ENCODE peak calls at places on chromosomes 12 and 14, in four cellular contexts. One of them, this sample, is unnamed.

GRCh38 chr12:115176741-115177400 is 492.9 kb upstream of the TBX3 start:
- DNase-seq in H9: no peak
- DNase-seq in H1: no peak
- DNase-seq in mesendoderm: no peak
- DNase-seq in this sample: no peak

GRCh38 chr12:31896514-31897039 is 62.6 kb upstream of the RESF1 start:
- DNase-seq in mesendoderm: peak
- DNase-seq in H9: no peak
- DNase-seq in H1: no peak
- DNase-seq in this sample: peak

GRCh38 chr14:75559451-75560187 is 18.8 kb upstream of the FLVCR2 start:
- DNase-seq in mesendoderm: peak
- DNase-seq in H1: no peak
- DNase-seq in H9: no peak
- DNase-seq in this sample: peak

GRCh38 chr12:72264548-72265175 is 7.5 kb upstream of the TRHDE start:
- DNase-seq in H1: no peak
- DNase-seq in mesendoderm: peak
- DNase-seq in H9: no peak
- DNase-seq in this sample: peak

GRCh38 chr14:85165091-85165490 is 364.9 kb upstream of the FLRT2 start:
- DNase-seq in H1: no peak
- DNase-seq in H9: no peak
- DNase-seq in mesendoderm: no peak
- DNase-seq in this sample: no peak

GRCh38 chr14:22764382-22764781 is 2.1 kb upstream of the OXA1L start:
- DNase-seq in mesendoderm: no peak
- DNase-seq in H1: no peak
- DNase-seq in H9: no peak
- DNase-seq in this sample: no peak

GRCh38 chr14:54226103-54226502 is 170.7 kb upstream of the CDKN3 start:
- DNase-seq in H9: no peak
- DNase-seq in H1: no peak
- DNase-seq in mesendoderm: no peak
- DNase-seq in this sample: peak

GRCh38 chr14:63713765-63714164 is 14.1 kb downstream of the SGPP1 start:
- DNase-seq in mesendoderm: no peak
- DNase-seq in H9: no peak
- DNase-seq in H1: no peak
- DNase-seq in this sample: peak

GRCh38 chr14:22339277-22339676 is 249.7 kb downstream of the DAD1 start:
- DNase-seq in H9: no peak
- DNase-seq in mesendoderm: no peak
- DNase-seq in H1: no peak
- DNase-seq in this sample: peak

GRCh38 chr12:53205747-53206146 is 1.3 kb downstream of the ITGB7 start:
- DNase-seq in H9: peak
- DNase-seq in mesendoderm: no peak
- DNase-seq in H1: no peak
- DNase-seq in this sample: peak

GRCh38 chr12:67070307-67070600 is 198.9 kb upstream of the CAND1 start:
- DNase-seq in H1: no peak
- DNase-seq in H9: no peak
- DNase-seq in mesendoderm: peak
- DNase-seq in this sample: no peak

GRCh38 chr14:73887116-73887490 is 444 bp downstream of the ZNF410 start:
- DNase-seq in H1: no peak
- DNase-seq in mesendoderm: no peak
- DNase-seq in H9: no peak
- DNase-seq in this sample: peak

GRCh38 chr14:34223302-34224150 is 238.5 kb downstream of the SPTSSA start:
- DNase-seq in H9: no peak
- DNase-seq in H1: no peak
- DNase-seq in mesendoderm: peak
- DNase-seq in this sample: no peak

GRCh38 chr14:52031781-52032180 is 37.1 kb downstream of the NID2 start:
- DNase-seq in H9: no peak
- DNase-seq in mesendoderm: no peak
- DNase-seq in H1: no peak
- DNase-seq in this sample: peak

GRCh38 chr12:69313209-69313608 is 35.0 kb upstream of the LYZ start:
- DNase-seq in mesendoderm: no peak
- DNase-seq in H9: no peak
- DNase-seq in H1: no peak
- DNase-seq in this sample: no peak

GRCh38 chr12:131980263-131980662 is 30.5 kb downstream of the EP400 start:
- DNase-seq in H9: no peak
- DNase-seq in H1: no peak
- DNase-seq in mesendoderm: no peak
- DNase-seq in this sample: peak

GRCh38 chr12:54173066-54173726 is 15.6 kb downstream of the SMUG1 start:
- DNase-seq in H1: no peak
- DNase-seq in H9: peak
- DNase-seq in mesendoderm: no peak
- DNase-seq in this sample: no peak

DNA sequence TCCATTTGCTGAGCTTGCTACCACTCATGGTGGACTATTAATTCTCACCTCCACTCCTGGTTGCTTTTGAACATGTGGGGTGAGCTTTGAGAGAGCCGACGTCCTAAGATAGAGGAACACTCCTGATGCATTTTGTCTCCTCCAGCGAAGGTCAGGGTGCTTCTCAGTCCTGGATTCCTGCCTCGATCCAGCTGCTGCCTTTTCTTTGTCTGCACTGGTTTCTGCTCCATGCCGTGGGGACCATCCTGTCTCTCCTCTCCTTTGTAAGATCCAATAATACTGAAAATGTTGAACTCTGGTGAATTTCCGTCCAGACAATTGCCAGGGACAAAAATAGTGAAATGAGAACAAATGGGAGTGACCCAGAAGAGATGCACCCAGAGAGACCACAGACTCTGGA is 171.1 kb downstream of the PPM1H start:
- DNase-seq in mesendoderm: no peak
- DNase-seq in H9: no peak
- DNase-seq in H1: no peak
- DNase-seq in this sample: no peak
- H3K56ac ChIP-seq in mesendoderm: no peak
- H3K56ac ChIP-seq in H9: no peak
- H3K56ac ChIP-seq in H1: no peak
- H3K56ac ChIP-seq in this sample: no peak

GRCh38 chr14:100836961-100837811 is 11.3 kb downstream of the MEG3 start:
- DNase-seq in H9: no peak
- DNase-seq in mesendoderm: no peak
- DNase-seq in H1: no peak
- DNase-seq in this sample: no peak

GRCh38 chr14:100837812-100838170 is 11.9 kb downstream of the MEG3 start:
- DNase-seq in H9: no peak
- DNase-seq in mesendoderm: no peak
- DNase-seq in H1: no peak
- DNase-seq in this sample: no peak

GRCh38 chr14:100834441-100835277 is 8.7 kb downstream of the MEG3 start:
- DNase-seq in H9: no peak
- DNase-seq in H1: no peak
- DNase-seq in mesendoderm: no peak
- DNase-seq in this sample: no peak

GRCh38 chr14:100835278-100836052 is 9.5 kb downstream of the MEG3 start:
- DNase-seq in H9: no peak
- DNase-seq in mesendoderm: no peak
- DNase-seq in H1: no peak
- DNase-seq in this sample: no peak

DNA sequence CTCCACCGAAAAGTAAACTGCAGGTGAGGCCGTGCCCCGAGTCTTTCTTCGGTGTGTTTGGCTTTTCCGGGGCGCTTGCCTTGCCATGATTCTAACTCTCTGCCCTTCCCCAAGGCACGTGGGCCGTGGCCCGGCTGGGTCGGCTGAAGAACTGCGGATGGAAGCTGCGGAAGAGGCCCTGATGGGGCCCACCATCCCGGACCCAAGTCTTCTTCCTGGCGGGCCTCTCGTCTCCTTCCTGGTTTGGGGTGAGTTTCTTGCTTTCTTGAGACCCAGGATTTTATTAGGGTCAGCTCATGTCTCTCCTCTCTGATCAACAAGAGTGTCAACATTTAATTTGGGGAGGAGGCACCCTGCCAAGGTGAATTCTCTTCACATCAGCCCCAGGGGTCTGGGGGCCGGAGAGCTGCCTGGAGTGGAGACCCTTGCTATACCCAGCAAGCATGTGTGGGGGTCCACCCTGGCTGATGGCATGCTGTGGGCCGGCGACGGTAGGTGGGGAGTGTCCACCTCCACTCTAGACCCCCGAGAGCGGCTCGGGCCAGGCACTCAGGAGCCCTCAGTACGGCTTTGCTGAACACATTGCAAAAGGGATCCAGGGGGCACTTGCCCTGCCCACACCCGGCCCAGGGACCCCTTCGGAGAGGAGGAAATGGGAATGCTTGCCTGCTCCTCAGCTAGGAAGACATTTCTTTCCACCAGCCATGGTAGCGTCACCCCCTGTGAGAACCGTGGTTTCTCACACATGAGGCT is 10.3 kb downstream of the MEG3 start:
- DNase-seq in H9: no peak
- DNase-seq in H1: no peak
- DNase-seq in mesendoderm: no peak
- DNase-seq in this sample: no peak
- H3K4ac ChIP-seq in H9: no peak
- H3K4ac ChIP-seq in H1: no peak
- H3K4ac ChIP-seq in mesendoderm: no peak
- H3K4ac ChIP-seq in this sample: no peak

GRCh38 chr14:71534506-71534905 is 397.7 kb upstream of the RGS6 start:
- DNase-seq in mesendoderm: no peak
- DNase-seq in H9: no peak
- DNase-seq in H1: no peak
- DNase-seq in this sample: no peak

GRCh38 chr14:71536927-71537772 is 395.1 kb upstream of the RGS6 start:
- DNase-seq in mesendoderm: peak
- DNase-seq in H1: no peak
- DNase-seq in H9: no peak
- DNase-seq in this sample: no peak

GRCh38 chr14:71533800-71534199 is 398.4 kb upstream of the RGS6 start:
- DNase-seq in H1: no peak
- DNase-seq in mesendoderm: no peak
- DNase-seq in H9: no peak
- DNase-seq in this sample: no peak

GRCh38 chr14:71538288-71538687 is 393.9 kb upstream of the RGS6 start:
- DNase-seq in H9: no peak
- DNase-seq in H1: no peak
- DNase-seq in mesendoderm: no peak
- DNase-seq in this sample: no peak

GRCh38 chr14:71536015-71536535 is 396.2 kb upstream of the RGS6 start:
- DNase-seq in mesendoderm: no peak
- DNase-seq in H1: no peak
- DNase-seq in H9: no peak
- DNase-seq in this sample: peak
- H3K56ac ChIP-seq in mesendoderm: no peak
- H3K56ac ChIP-seq in H1: no peak
- H3K56ac ChIP-seq in H9: no peak
- H3K56ac ChIP-seq in this sample: no peak

GRCh38 chr12:49665384-49665783 is 41.8 kb downstream of the FMNL3 start:
- DNase-seq in mesendoderm: no peak
- DNase-seq in H1: no peak
- DNase-seq in H9: no peak
- DNase-seq in this sample: no peak

GRCh38 chr12:49664591-49665146 is 41.3 kb downstream of the PRPF40B start:
- DNase-seq in mesendoderm: peak
- DNase-seq in H9: no peak
- DNase-seq in H1: no peak
- DNase-seq in this sample: no peak

GRCh38 chr12:49664167-49664566 is 40.8 kb downstream of the PRPF40B start:
- DNase-seq in H1: no peak
- DNase-seq in mesendoderm: no peak
- DNase-seq in H9: no peak
- DNase-seq in this sample: no peak

GRCh38 chr12:49661191-49661590 is 37.8 kb downstream of the PRPF40B start:
- DNase-seq in H1: no peak
- DNase-seq in H9: no peak
- DNase-seq in mesendoderm: no peak
- DNase-seq in this sample: no peak

DNA sequence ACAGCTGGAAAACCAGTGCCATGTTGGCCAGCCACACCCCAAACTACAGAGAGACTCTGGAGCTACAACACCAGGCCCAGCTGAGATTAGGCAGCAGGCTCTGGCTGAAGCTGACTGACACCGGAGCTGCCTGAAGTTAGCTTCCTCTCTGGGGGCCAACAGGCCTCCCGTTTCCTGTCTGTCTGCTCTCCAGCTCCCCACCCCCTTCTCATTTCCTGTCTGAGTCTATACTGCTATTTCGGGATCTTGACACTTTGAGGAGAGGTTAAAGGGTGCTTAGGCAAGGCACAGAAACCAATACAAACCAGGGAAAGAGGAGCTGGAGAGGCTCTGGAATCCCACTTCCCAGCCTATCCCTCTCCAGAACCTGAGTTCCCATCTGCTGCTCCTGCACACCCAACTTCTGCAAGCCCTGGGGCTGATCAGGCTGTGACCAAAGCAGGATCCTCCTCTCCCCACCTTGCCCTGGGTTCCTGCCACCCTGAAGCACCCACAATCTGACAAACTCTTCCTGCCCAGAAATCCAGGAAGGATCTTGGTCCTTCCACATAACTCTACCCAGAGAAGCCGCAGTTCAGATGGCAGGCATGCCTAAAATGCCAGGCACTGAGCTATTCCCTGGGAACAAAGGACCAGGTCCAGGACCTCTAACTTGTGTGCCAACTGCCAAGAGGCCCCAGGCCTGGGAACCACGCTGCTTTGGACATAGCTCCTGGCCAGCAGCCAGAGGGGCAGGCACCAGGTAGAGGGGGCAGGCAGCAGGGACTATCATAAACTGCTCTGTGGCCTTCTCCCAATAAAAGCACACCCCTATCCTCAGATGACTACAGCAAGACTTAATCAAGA is 39.9 kb downstream of the PRPF40B start:
- DNase-seq in mesendoderm: peak
- DNase-seq in H9: peak
- DNase-seq in H1: peak
- DNase-seq in this sample: peak
- H3K4ac ChIP-seq in mesendoderm: peak
- H3K4ac ChIP-seq in H9: no peak
- H3K4ac ChIP-seq in H1: no peak
- H3K4ac ChIP-seq in this sample: peak

GRCh38 chr12:57846285-57846576 is 298 bp downstream of the CTDSP2 start:
- DNase-seq in H1: no peak
- DNase-seq in H9: no peak
- DNase-seq in mesendoderm: peak
- DNase-seq in this sample: no peak
- H3K56ac ChIP-seq in H1: peak
- H3K56ac ChIP-seq in H9: peak
- H3K56ac ChIP-seq in mesendoderm: peak
- H3K56ac ChIP-seq in this sample: peak

This sample was measured in IMR-90.